ENCODE peak calls at places on chromosomes 16 and 17, in eight cellular contexts. L, W, U, G, T, Q, I and A are unnamed samples.

GRCh38 chr16:85984211-85984880 is 85.4 kb downstream of the IRF8 start:
- DNase-seq in I (no peak), T (no peak), L (no peak), U (no peak), Q (no peak), W (no peak), G (no peak), A (no peak)

GRCh38 chr17:68033636-68034451 is 1.7 kb upstream of the KPNA2 start:
- DNase-seq in Q (peak; percentile 65), U (peak; percentile 72), W (no peak), G (peak; percentile 5), I (peak; percentile 48), L (no peak), T (no peak), A (no peak)

GRCh38 chr16:67917140-67917851 is 14.4 kb downstream of the CTRL start:
- DNase-seq in U (no peak), T (no peak), Q (peak; percentile 65), L (no peak), I (no peak), G (no peak), W (no peak), A (peak; percentile 55)

GRCh38 chr16:27370318-27370717 is 31.7 kb upstream of the IL21R start:
- DNase-seq in W (no peak), I (no peak), G (no peak), U (no peak), Q (no peak), L (no peak), T (no peak), A (no peak)

GRCh38 chr17:21252875-21253645 is at the start of gene NATD1:
- DNase-seq in U (peak; percentile 91), L (peak; percentile 72), W (peak; percentile 61), I (peak; percentile 84), Q (peak; percentile 81), T (peak; percentile 86), G (peak; percentile 86), A (peak; percentile 80)

GRCh38 chr17:2844386-2844785 is 48.1 kb downstream of the RAP1GAP2 start:
- DNase-seq in U (peak; percentile 21), L (no peak), Q (no peak), W (no peak), I (no peak), T (no peak), G (no peak), A (no peak)

GRCh38 chr16:61210039-61210438 is 826.2 kb downstream of the CDH8 start:
- DNase-seq in W (no peak), Q (no peak), L (no peak), G (no peak), T (no peak), I (no peak), U (no peak), A (no peak)

GRCh38 chr16:67248401-67249177 is at the start of gene SLC9A5:
- DNase-seq in G (no peak), T (no peak), Q (no peak), L (peak; percentile 38), I (no peak), U (no peak), W (peak; percentile 11), A (peak; percentile 46)

GRCh38 chr16:2501938-2502900 is 11.5 kb upstream of the ATP6V0C start:
- DNase-seq in Q (no peak), U (no peak), W (no peak), T (no peak), G (no peak), L (no peak), I (no peak), A (no peak)

GRCh38 chr17:8975091-8975707 is 9.7 kb upstream of the PIK3R5 start:
- DNase-seq in U (no peak), T (no peak), Q (no peak), L (no peak), W (no peak), I (no peak), G (no peak), A (no peak)

GRCh38 chr17:42135664-42136653 is 13.4 kb downstream of the HSPB9 start:
- DNase-seq in L (no peak), Q (peak; percentile 54), W (no peak), T (no peak), G (no peak), U (peak; percentile 86), I (peak; percentile 83), A (no peak)

GRCh38 chr17:77127735-77128361 is 12.9 kb upstream of the SEC14L1 start:
- DNase-seq in W (no peak), I (peak; percentile 71), U (peak; percentile 59), T (peak; percentile 65), L (peak; percentile 59), G (no peak), Q (no peak), A (no peak)

GRCh38 chr17:52158450-52159042 is at the start of gene CA10:
- DNase-seq in G (peak; percentile 27), Q (no peak), I (no peak), T (no peak), L (no peak), U (no peak), W (peak; percentile 29), A (peak; percentile 66)

GRCh38 chr16:21646721-21647561 is 5.5 kb downstream of the IGSF6 start:
- DNase-seq in W (no peak), L (peak; percentile 72), I (no peak), G (no peak), U (no peak), T (no peak), Q (no peak), A (no peak)

GRCh38 chr16:10338426-10338825 is 47.4 kb upstream of the ATF7IP2 start:
- DNase-seq in I (no peak), G (no peak), W (no peak), L (no peak), Q (no peak), U (peak; percentile 25), T (no peak), A (no peak)

GRCh38 chr17:34645636-34646035 is 66.3 kb downstream of the TMEM132E start:
- DNase-seq in G (peak; percentile 93), I (no peak), T (no peak), L (no peak), U (peak; percentile 13), Q (no peak), W (peak; percentile 58), A (no peak)

GRCh38 chr16:15967223-15967546 is 17.8 kb downstream of the ABCC1 start:
- DNase-seq in U (no peak), L (no peak), Q (no peak), I (no peak), W (no peak), G (no peak), T (no peak), A (no peak)

GRCh38 chr16:21599994-21600773 is 807 bp downstream of the METTL9 start:
- DNase-seq in U (peak; percentile 48), T (no peak), G (peak; percentile 14), Q (no peak), W (no peak), L (no peak), I (peak; percentile 65), A (peak; percentile 50)

GRCh38 chr16:54459509-54460235 is 173.1 kb upstream of the IRX3 start:
- DNase-seq in L (no peak), T (no peak), U (no peak), G (no peak), Q (peak; percentile 98), W (no peak), I (no peak), A (no peak)

GRCh38 chr17:58338907-58339774 is 10.5 kb upstream of the TSPOAP1 start:
- DNase-seq in W (no peak), T (no peak), G (no peak), U (peak; percentile 87), L (peak; percentile 94), Q (peak; percentile 80), I (peak; percentile 64), A (peak; percentile 82)

GRCh38 chr17:80940171-80941123 is 51.2 kb upstream of the CHMP6 start:
- DNase-seq in Q (no peak), G (no peak), L (no peak), U (no peak), T (no peak), W (no peak), I (no peak), A (no peak)

GRCh38 chr16:84485255-84486010 is 19.0 kb downstream of the MEAK7 start:
- DNase-seq in W (no peak), L (no peak), T (no peak), I (no peak), G (no peak), U (no peak), Q (no peak), A (no peak)